ENCODE peak calls at places on chromosomes 4 and X, in six cellular contexts. H, Y, P, D, S and R are unnamed samples.

GRCh38 chrX:22343192-22343591 is 70.5 kb downstream of the CBLL2 start:
- DNase-seq in P (peak), H (no peak), S (no peak), Y (no peak), D (no peak), R (no peak)

GRCh38 chrX:16892504-16893362 is 22.6 kb upstream of the RBBP7 start:
- DNase-seq in Y (peak), D (peak), H (peak), S (peak), P (peak), R (no peak)

GRCh38 chr4:45621926-45622325 is 501.9 kb downstream of the GABRG1 start:
- DNase-seq in S (no peak), P (peak), D (no peak), Y (no peak), H (no peak), R (peak)

GRCh38 chr4:169009281-169010124 is 552 bp downstream of the CBR4 start:
- DNase-seq in D (peak), S (peak), P (peak), Y (peak), H (peak), R (no peak)

GRCh38 chrX:18733273-18733672 is 25.8 kb downstream of the PPEF1 start:
- DNase-seq in H (no peak), S (no peak), P (no peak), D (no peak), Y (no peak), R (no peak)

GRCh38 chr4:185086053-185086452 is 57.0 kb upstream of the SLC25A4 start:
- DNase-seq in P (no peak), H (no peak), D (no peak), S (peak), Y (peak), R (no peak)

GRCh38 chrX:1592128-1592862 is 891 bp downstream of the AKAP17A start:
- DNase-seq in S (peak), P (peak), D (no peak), Y (no peak), H (peak), R (peak)

GRCh38 chr4:79413032-79413431 is 5.0 kb upstream of the GK2 start:
- DNase-seq in S (no peak), P (no peak), D (no peak), H (no peak), Y (no peak), R (no peak)

GRCh38 chr4:128601992-128602695 is 207.4 kb upstream of the JADE1 start:
- DNase-seq in Y (peak), H (peak), D (peak), S (peak), P (peak), R (peak)

GRCh38 chr4:141099326-141099725 is 33.9 kb downstream of the RNF150 start:
- DNase-seq in Y (no peak), S (no peak), P (no peak), D (no peak), H (peak), R (no peak)

GRCh38 chr4:36243355-36244256 is 708 bp downstream of the ARAP2 start:
- DNase-seq in H (peak), D (no peak), Y (peak), P (peak), S (peak), R (no peak)

GRCh38 chrX:119696251-119696890 is 3.4 kb upstream of the SEPTIN6 start:
- DNase-seq in D (no peak), H (no peak), Y (no peak), P (no peak), S (no peak), R (no peak)

GRCh38 chr4:77170926-77171325 is 13.9 kb downstream of the CCNG2 start:
- DNase-seq in S (no peak), P (no peak), H (no peak), Y (no peak), D (no peak), R (no peak)

GRCh38 chrX:125436855-125437254 is 117.2 kb downstream of the TEX13C start:
- DNase-seq in H (no peak), P (peak), D (no peak), Y (no peak), S (no peak), R (no peak)

GRCh38 chrX:39758791-39759525 is 338.8 kb downstream of the BCOR start:
- DNase-seq in Y (peak), P (no peak), S (no peak), H (no peak), D (no peak), R (no peak)

GRCh38 chrX:78455901-78456300 is 128.5 kb upstream of the CYSLTR1 start:
- DNase-seq in P (peak), D (no peak), Y (no peak), S (no peak), H (no peak), R (no peak)

GRCh38 chrX:110317820-110318663 is at the start of gene AMMECR1:
- DNase-seq in P (peak), D (peak), S (peak), Y (peak), H (peak), R (peak)

GRCh38 chrX:130110379-130111219 is at the start of gene ELF4:
- DNase-seq in P (peak), Y (peak), S (peak), D (no peak), H (peak), R (no peak)

GRCh38 chr4:178812866-178813265 is 1370.6 kb upstream of the AGA start:
- DNase-seq in P (no peak), H (no peak), S (no peak), D (no peak), Y (peak), R (no peak)

GRCh38 chr4:7403001-7403400 is 31.7 kb downstream of the PSAPL1 start:
- DNase-seq in D (peak), Y (no peak), H (no peak), S (no peak), P (peak), R (no peak)

GRCh38 chr4:98657531-98658286 is 702 bp downstream of the TSPAN5 start:
- DNase-seq in D (peak), H (peak), S (peak), Y (no peak), P (peak), R (peak)

GRCh38 chrX:49101629-49101984 is 21.9 kb upstream of the WDR45 start:
- DNase-seq in H (no peak), S (no peak), P (no peak), Y (no peak), D (no peak), R (no peak)

GRCh38 chr4:47017494-47017893 is 13.9 kb upstream of the GABRB1 start:
- DNase-seq in S (no peak), H (peak), Y (no peak), P (no peak), D (no peak), R (no peak)

GRCh38 chr4:109295081-109295480 is 7.4 kb downstream of the COL25A1 start:
- DNase-seq in H (no peak), D (no peak), Y (no peak), P (no peak), S (no peak), R (no peak)

GRCh38 chrX:19063030-19063429 is 59.2 kb downstream of the ADGRG2 start:
- DNase-seq in H (peak), S (no peak), P (peak), D (no peak), Y (no peak), R (peak)

GRCh38 chrX:135302269-135302873 is 6.9 kb upstream of the ETDC start:
- DNase-seq in S (no peak), H (no peak), Y (no peak), D (no peak), P (no peak), R (no peak)

GRCh38 chr4:33709247-33709646 is 2535.1 kb downstream of the ARAP2 start:
- DNase-seq in S (peak), P (peak), H (peak), D (no peak), Y (no peak), R (peak)

GRCh38 chrX:14963447-14964236 is 90.4 kb downstream of the MOSPD2 start:
- DNase-seq in H (peak), S (peak), D (no peak), Y (no peak), P (no peak), R (no peak)

GRCh38 chr4:108466936-108467902 is 153.2 kb upstream of the RPL34 start:
- DNase-seq in H (peak), D (no peak), P (peak), Y (no peak), S (peak), R (peak)

GRCh38 chr4:120844528-120844921 is 78.0 kb downstream of the PRDM5 start:
- DNase-seq in Y (no peak), P (no peak), D (no peak), S (no peak), H (no peak), R (no peak)

GRCh38 chrX:14496674-14497073 is 32.7 kb upstream of the GLRA2 start:
- DNase-seq in Y (no peak), H (no peak), D (no peak), P (no peak), S (no peak), R (no peak)

GRCh38 chr4:84578540-84579409 is 4.2 kb upstream of the CDS1 start:
- DNase-seq in H (peak), P (peak), S (peak), D (no peak), Y (no peak), R (no peak)

GRCh38 chr4:26584725-26585124 is 841 bp downstream of the TBC1D19 start:
- DNase-seq in Y (no peak), H (no peak), P (no peak), S (peak), D (no peak), R (no peak)

GRCh38 chrX:126785539-126785938 is 34.0 kb upstream of the PRR32 start:
- DNase-seq in D (no peak), H (no peak), S (no peak), P (no peak), Y (no peak), R (no peak)